ENCODE peak calls at places on chromosomes 13 and 19, in nine cellular contexts. O is fibroblast of mammary gland; L is stimulated activated CD4-positive, alpha-beta T cell treated with anti-CD3 and anti-CD28 coated beads, Interleukin-2, amount 100 ng/mL, for 24 hours; P is effector CD4-positive, alpha-beta T cell; Y is activated CD4-positive, alpha-beta memory T cell treated with anti-CD3 and anti-CD28 coated beads for 36 hours; U is hypothalamus; D is T-helper 1 cell; T is globus pallidus; H is retinal pigment epithelial cell. Q is an unnamed sample.

GRCh38 chr13:109784590-109785140 is 1.7 kb downstream of the IRS2 start:
- DNase-seq in L (peak; percentile 77), P (peak; percentile 46), D (peak; percentile 49), U (peak; percentile 41), T (peak; percentile 77), O (peak; percentile 59), Y (peak; percentile 74), H (no peak), Q (peak; percentile 79)

GRCh38 chr19:18832331-18833140 is 777 bp downstream of the UPF1 start:
- DNase-seq in P (peak; percentile 15), H (no peak), O (peak; percentile 27), Y (peak; percentile 53), U (no peak), D (no peak), L (peak; percentile 46), T (no peak), Q (peak; percentile 70)

GRCh38 chr19:43581467-43581866 is 5.9 kb downstream of the PINLYP start:
- DNase-seq in U (no peak), D (no peak), Y (no peak), O (no peak), L (no peak), H (no peak), T (no peak), P (no peak), Q (no peak)

GRCh38 chr19:41893899-41894298 is 10.9 kb downstream of the ARHGEF1 start:
- DNase-seq in L (no peak), U (no peak), Y (peak; percentile 44), P (no peak), H (no peak), D (no peak), O (peak; percentile 47), T (no peak), Q (peak; percentile 63)

GRCh38 chr19:54707932-54708331 is 16.3 kb upstream of the KIR3DL3 start:
- DNase-seq in Y (no peak), L (no peak), H (no peak), U (no peak), D (no peak), T (no peak), O (no peak), P (no peak), Q (no peak)

GRCh38 chr19:1259206-1259872 is 9.8 kb upstream of the CIRBP start:
- DNase-seq in O (peak; percentile 68), D (peak; percentile 64), H (no peak), L (peak; percentile 71), T (no peak), Y (peak; percentile 84), P (peak; percentile 50), U (no peak), Q (peak; percentile 81)

GRCh38 chr19:42270346-42271044 is 1.4 kb downstream of the CIC start:
- DNase-seq in H (peak; percentile 90), U (no peak), L (peak; percentile 73), O (peak; percentile 81), Y (peak; percentile 80), T (peak; percentile 71), D (peak; percentile 67), P (peak; percentile 62), Q (no peak)

GRCh38 chr13:64723735-64724134 is 2506.4 kb downstream of the PCDH9 start:
- DNase-seq in Y (no peak), U (no peak), D (no peak), H (peak; percentile 71), O (peak; percentile 75), P (no peak), L (no peak), T (no peak), Q (peak; percentile 15)

GRCh38 chr13:21326155-21327030 is 132.7 kb downstream of the ZDHHC20 start:
- DNase-seq in D (no peak), T (peak; percentile 37), O (peak; percentile 51), H (peak; percentile 40), P (no peak), L (no peak), U (peak; percentile 66), Y (peak; percentile 40), Q (peak; percentile 98)

GRCh38 chr13:40777957-40778235 is 6.9 kb upstream of the MRPS31 start:
- DNase-seq in D (no peak), Y (no peak), H (no peak), U (no peak), T (no peak), P (no peak), O (no peak), L (no peak), Q (no peak)

GRCh38 chr19:17311455-17312248 is 2.3 kb downstream of the DDA1 start:
- DNase-seq in U (no peak), H (no peak), P (no peak), T (no peak), D (no peak), O (peak; percentile 66), L (no peak), Y (no peak), Q (no peak)

GRCh38 chr19:29277107-29277506 is 64.2 kb upstream of the UQCRFS1 start:
- DNase-seq in L (peak; percentile 44), H (no peak), D (peak; percentile 32), T (no peak), P (peak; percentile 12), O (no peak), Y (peak; percentile 75), U (no peak), Q (peak; percentile 77)

GRCh38 chr19:35292986-35293732 is 1.2 kb downstream of the MAG start:
- DNase-seq in H (no peak), O (no peak), D (no peak), P (no peak), T (peak; percentile 87), Y (no peak), L (no peak), U (peak; percentile 23), Q (no peak)

GRCh38 chr13:30504081-30504480 is 38.3 kb upstream of the HMGB1 start:
- DNase-seq in D (no peak), O (peak; percentile 20), L (no peak), T (no peak), H (no peak), Y (peak; percentile 32), P (no peak), U (no peak), Q (no peak)

GRCh38 chr19:12952488-12953455 is 4.3 kb downstream of the GADD45GIP1 start:
- DNase-seq in U (peak; percentile 22), T (peak; percentile 81), O (peak; percentile 87), D (no peak), Y (no peak), H (no peak), P (no peak), L (no peak), Q (no peak)

GRCh38 chr13:80337011-80337688 is 3.8 kb downstream of the SPRY2 start:
- DNase-seq in D (no peak), L (no peak), P (no peak), O (peak; percentile 25), U (peak; percentile 42), Y (no peak), T (no peak), H (no peak), Q (no peak)

GRCh38 chr13:101465877-101466276 is 13.4 kb downstream of the ITGBL1 start:
- DNase-seq in T (no peak), O (peak; percentile 91), U (no peak), Y (no peak), P (no peak), L (no peak), D (no peak), H (no peak), Q (no peak)

GRCh38 chr19:50695251-50696064 is 24.1 kb downstream of the SHANK1 start:
- DNase-seq in Y (peak; percentile 21), U (no peak), D (no peak), O (no peak), T (no peak), H (no peak), P (no peak), L (no peak), Q (peak; percentile 69)

GRCh38 chr19:33158365-33158764 is 26.5 kb downstream of the WDR88 start:
- DNase-seq in U (no peak), L (no peak), O (no peak), D (no peak), T (no peak), H (no peak), P (no peak), Y (no peak), Q (no peak)

GRCh38 chr19:34508540-34508939 is 27.0 kb downstream of the WTIP start:
- DNase-seq in T (no peak), P (no peak), H (no peak), D (no peak), Y (no peak), U (no peak), O (no peak), L (no peak), Q (peak; percentile 22)

GRCh38 chr19:33798701-33799111 is 2.0 kb downstream of the KCTD15 start:
- DNase-seq in L (no peak), P (no peak), H (no peak), D (no peak), U (no peak), Y (no peak), O (no peak), T (no peak), Q (peak; percentile 56)

GRCh38 chr13:51495300-51495699 is 42.5 kb upstream of the INTS6 start:
- DNase-seq in H (no peak), P (no peak), D (no peak), T (no peak), U (no peak), Y (no peak), O (no peak), L (no peak), Q (no peak)

GRCh38 chr19:30267332-30267731 is 104.9 kb upstream of the ZNF536 start:
- DNase-seq in D (no peak), P (no peak), L (no peak), T (no peak), H (no peak), O (no peak), Y (no peak), U (no peak), Q (no peak)

GRCh38 chr19:30780032-30780431 is 407.8 kb downstream of the ZNF536 start:
- DNase-seq in T (no peak), H (no peak), U (no peak), D (no peak), L (no peak), Y (no peak), O (peak; percentile 49), P (no peak), Q (no peak)

GRCh38 chr13:30982506-30982905 is 50.0 kb downstream of the TEX26 start:
- DNase-seq in L (no peak), P (no peak), T (no peak), O (peak; percentile 23), D (no peak), U (no peak), Y (no peak), H (no peak), Q (no peak)

GRCh38 chr13:114148521-114148855 is 16.1 kb upstream of the RASA3 start:
- DNase-seq in L (peak; percentile 75), O (no peak), D (peak; percentile 79), Y (peak; percentile 93), U (no peak), P (peak; percentile 83), T (no peak), H (no peak), Q (no peak)

GRCh38 chr13:99197257-99197651 is 3.4 kb upstream of the UBAC2 start:
- DNase-seq in O (no peak), U (no peak), H (no peak), Y (no peak), T (no peak), D (no peak), P (no peak), L (peak; percentile 17), Q (no peak)

GRCh38 chr13:94233401-94233800 is 246.1 kb downstream of the DCT start:
- DNase-seq in U (no peak), O (peak; percentile 98), P (no peak), D (no peak), Y (no peak), L (no peak), T (peak; percentile 68), H (peak; percentile 75), Q (no peak)

GRCh38 chr19:18108897-18109296 is 11.3 kb downstream of the MAST3 start:
- DNase-seq in H (no peak), O (no peak), Y (no peak), T (no peak), L (no peak), U (no peak), D (no peak), P (no peak), Q (no peak)

GRCh38 chr19:18741566-18742121 is 49.5 kb downstream of the COMP start:
- DNase-seq in D (no peak), Y (no peak), O (no peak), L (no peak), P (no peak), H (no peak), T (no peak), U (no peak), Q (no peak)

GRCh38 chr13:52127378-52127777 is 1.5 kb downstream of the NEK5 start:
- DNase-seq in U (no peak), D (no peak), L (no peak), O (peak; percentile 1), H (no peak), T (no peak), Y (no peak), P (no peak), Q (peak; percentile 5)

Q was measured in GM23338.